ENCODE peak calls at places on chromosome 1, in six cellular contexts. One of them, this sample, is unnamed.

GRCh38 chr1:201019321-201019977 is 4.1 kb downstream of the KIF21B start:
- DNase-seq in neural progenitor cell: no peak
- DNase-seq in transverse colon: peak
- DNase-seq in osteocyte: no peak
- DNase-seq in AG09319: no peak
- DNase-seq in choroid plexus epithelial cell: peak
- DNase-seq in this sample: peak

GRCh38 chr1:228463009-228463558 is 24.1 kb upstream of the RNF187 start:
- DNase-seq in neural progenitor cell: no peak
- DNase-seq in transverse colon: no peak
- DNase-seq in osteocyte: no peak
- DNase-seq in AG09319: no peak
- DNase-seq in choroid plexus epithelial cell: no peak
- DNase-seq in this sample: no peak

GRCh38 chr1:43969746-43970466 is at the start of gene DPH2:
- DNase-seq in neural progenitor cell: peak
- DNase-seq in transverse colon: peak
- DNase-seq in osteocyte: peak
- DNase-seq in AG09319: peak
- DNase-seq in choroid plexus epithelial cell: peak
- DNase-seq in this sample: peak

GRCh38 chr1:7387053-7387861 is 383.8 kb upstream of the VAMP3 start:
- DNase-seq in neural progenitor cell: no peak
- DNase-seq in transverse colon: no peak
- DNase-seq in osteocyte: peak
- DNase-seq in AG09319: no peak
- DNase-seq in choroid plexus epithelial cell: no peak
- DNase-seq in this sample: no peak

GRCh38 chr1:169680377-169681019 is 30.9 kb downstream of the SELL start:
- DNase-seq in neural progenitor cell: no peak
- DNase-seq in transverse colon: no peak
- DNase-seq in osteocyte: no peak
- DNase-seq in AG09319: no peak
- DNase-seq in choroid plexus epithelial cell: no peak
- DNase-seq in this sample: no peak

GRCh38 chr1:198934901-198935301 is 296.1 kb downstream of the PTPRC start:
- DNase-seq in neural progenitor cell: no peak
- DNase-seq in transverse colon: no peak
- DNase-seq in osteocyte: no peak
- DNase-seq in AG09319: no peak
- DNase-seq in choroid plexus epithelial cell: peak
- DNase-seq in this sample: peak

GRCh38 chr1:19926296-19927129 is 3.1 kb upstream of the PLA2G2E start:
- DNase-seq in neural progenitor cell: no peak
- DNase-seq in transverse colon: no peak
- DNase-seq in osteocyte: no peak
- DNase-seq in AG09319: no peak
- DNase-seq in choroid plexus epithelial cell: no peak
- DNase-seq in this sample: peak

GRCh38 chr1:202677433-202677832 is 32.8 kb downstream of the SYT2 start:
- DNase-seq in neural progenitor cell: no peak
- DNase-seq in transverse colon: no peak
- DNase-seq in osteocyte: no peak
- DNase-seq in AG09319: no peak
- DNase-seq in choroid plexus epithelial cell: no peak
- DNase-seq in this sample: no peak

GRCh38 chr1:60911980-60912692 is 170.2 kb upstream of the NFIA start:
- DNase-seq in neural progenitor cell: peak
- DNase-seq in transverse colon: no peak
- DNase-seq in osteocyte: no peak
- DNase-seq in AG09319: no peak
- DNase-seq in choroid plexus epithelial cell: no peak
- DNase-seq in this sample: no peak

GRCh38 chr1:244353572-244354091 is 98.1 kb downstream of the ADSS2 start:
- DNase-seq in neural progenitor cell: peak
- DNase-seq in transverse colon: peak
- DNase-seq in osteocyte: no peak
- DNase-seq in AG09319: peak
- DNase-seq in choroid plexus epithelial cell: peak
- DNase-seq in this sample: peak

GRCh38 chr1:236997882-236998281 is 6.4 kb downstream of the MT1HL1 start:
- DNase-seq in neural progenitor cell: no peak
- DNase-seq in transverse colon: no peak
- DNase-seq in osteocyte: no peak
- DNase-seq in AG09319: no peak
- DNase-seq in choroid plexus epithelial cell: no peak
- DNase-seq in this sample: no peak

GRCh38 chr1:186050360-186050759 is 316.2 kb downstream of the HMCN1 start:
- DNase-seq in neural progenitor cell: no peak
- DNase-seq in transverse colon: no peak
- DNase-seq in osteocyte: no peak
- DNase-seq in AG09319: peak
- DNase-seq in choroid plexus epithelial cell: no peak
- DNase-seq in this sample: no peak

GRCh38 chr1:1601564-1602320 is 1.8 kb upstream of the FNDC10 start:
- DNase-seq in neural progenitor cell: no peak
- DNase-seq in transverse colon: no peak
- DNase-seq in osteocyte: no peak
- DNase-seq in AG09319: no peak
- DNase-seq in choroid plexus epithelial cell: no peak
- DNase-seq in this sample: no peak

GRCh38 chr1:94560333-94560732 is 18.8 kb upstream of the F3 start:
- DNase-seq in neural progenitor cell: no peak
- DNase-seq in transverse colon: no peak
- DNase-seq in osteocyte: no peak
- DNase-seq in AG09319: no peak
- DNase-seq in choroid plexus epithelial cell: peak
- DNase-seq in this sample: no peak
- TF ChIP-seq CTCF in neural progenitor cell: no peak
- TF ChIP-seq CTCF in transverse colon: no peak
- TF ChIP-seq CTCF in osteocyte: no peak
- TF ChIP-seq CTCF in AG09319: no peak
- TF ChIP-seq CTCF in choroid plexus epithelial cell: no peak
- TF ChIP-seq CTCF in this sample: no peak

DNA sequence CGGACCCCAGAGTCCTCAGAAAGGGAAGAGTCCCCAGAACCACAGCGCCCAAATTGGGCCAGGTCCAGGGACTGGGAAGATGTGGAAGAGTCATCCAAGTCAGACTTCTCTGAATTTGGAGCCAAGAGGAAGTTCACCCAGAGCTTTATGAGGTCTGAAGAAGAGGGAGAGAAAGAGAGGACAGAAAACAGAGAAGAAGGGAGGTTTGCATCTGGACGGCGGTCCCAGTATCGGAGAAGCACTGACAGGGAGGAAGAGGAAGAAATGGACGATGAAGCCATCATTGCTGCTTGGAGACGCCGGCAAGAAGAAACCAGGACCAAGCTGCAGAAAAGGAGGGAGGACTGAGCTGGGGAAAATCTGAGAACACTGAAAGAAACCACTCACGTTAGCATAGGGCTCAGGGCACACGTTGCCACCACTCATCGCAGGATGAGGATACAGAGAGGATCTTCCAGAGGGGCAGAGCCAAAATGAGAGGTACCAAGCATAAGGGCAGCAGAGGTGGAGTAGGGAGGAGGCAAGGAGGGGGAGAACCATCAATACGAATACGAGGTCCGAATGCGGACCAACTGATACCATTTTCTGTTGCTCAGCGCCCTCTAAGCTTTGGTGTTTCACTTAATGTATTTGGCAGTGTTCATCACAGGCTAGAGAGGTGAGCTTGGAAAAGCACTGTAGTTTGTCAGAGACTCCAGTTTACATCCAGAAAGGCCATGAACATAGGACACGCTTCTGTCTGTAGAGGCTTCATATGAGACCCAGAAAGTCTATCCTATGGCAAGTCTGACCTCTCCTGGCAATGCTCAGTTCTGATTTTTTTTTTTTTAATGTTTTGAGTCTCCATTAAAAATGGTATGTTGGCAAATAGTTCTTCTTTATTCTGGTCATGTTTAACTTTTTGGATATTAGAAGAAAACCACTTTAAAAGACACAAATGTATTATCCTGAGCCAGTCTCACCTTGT is 34.7 kb downstream of the STYXL2 start:
- DNase-seq in neural progenitor cell: no peak
- DNase-seq in transverse colon: no peak
- DNase-seq in osteocyte: no peak
- DNase-seq in AG09319: no peak
- DNase-seq in choroid plexus epithelial cell: peak
- DNase-seq in this sample: no peak
- TF ChIP-seq CTCF in neural progenitor cell: peak
- TF ChIP-seq CTCF in transverse colon: peak
- TF ChIP-seq CTCF in osteocyte: peak
- TF ChIP-seq CTCF in AG09319: no peak
- TF ChIP-seq CTCF in choroid plexus epithelial cell: no peak
- TF ChIP-seq CTCF in this sample: no peak

GRCh38 chr1:87521446-87521845 is 192.8 kb downstream of the LMO4 start:
- DNase-seq in neural progenitor cell: no peak
- DNase-seq in transverse colon: no peak
- DNase-seq in osteocyte: no peak
- DNase-seq in AG09319: no peak
- DNase-seq in choroid plexus epithelial cell: no peak
- DNase-seq in this sample: no peak
- TF ChIP-seq CTCF in neural progenitor cell: no peak
- TF ChIP-seq CTCF in transverse colon: no peak
- TF ChIP-seq CTCF in osteocyte: no peak
- TF ChIP-seq CTCF in AG09319: no peak
- TF ChIP-seq CTCF in choroid plexus epithelial cell: no peak
- TF ChIP-seq CTCF in this sample: no peak

GRCh38 chr1:110207831-110208230 is 2.3 kb upstream of the KCNC4 start:
- DNase-seq in neural progenitor cell: peak
- DNase-seq in transverse colon: peak
- DNase-seq in osteocyte: peak
- DNase-seq in AG09319: no peak
- DNase-seq in choroid plexus epithelial cell: peak
- DNase-seq in this sample: peak
- TF ChIP-seq CTCF in neural progenitor cell: peak
- TF ChIP-seq CTCF in transverse colon: peak
- TF ChIP-seq CTCF in osteocyte: peak
- TF ChIP-seq CTCF in AG09319: peak
- TF ChIP-seq CTCF in choroid plexus epithelial cell: peak
- TF ChIP-seq CTCF in this sample: peak

GRCh38 chr1:34884961-34885360 is 25.4 kb upstream of the SMIM12 start:
- DNase-seq in neural progenitor cell: peak
- DNase-seq in transverse colon: no peak
- DNase-seq in osteocyte: no peak
- DNase-seq in AG09319: no peak
- DNase-seq in choroid plexus epithelial cell: no peak
- DNase-seq in this sample: peak
- TF ChIP-seq CTCF in neural progenitor cell: peak
- TF ChIP-seq CTCF in transverse colon: no peak
- TF ChIP-seq CTCF in osteocyte: no peak
- TF ChIP-seq CTCF in AG09319: no peak
- TF ChIP-seq CTCF in choroid plexus epithelial cell: no peak
- TF ChIP-seq CTCF in this sample: peak

DNA sequence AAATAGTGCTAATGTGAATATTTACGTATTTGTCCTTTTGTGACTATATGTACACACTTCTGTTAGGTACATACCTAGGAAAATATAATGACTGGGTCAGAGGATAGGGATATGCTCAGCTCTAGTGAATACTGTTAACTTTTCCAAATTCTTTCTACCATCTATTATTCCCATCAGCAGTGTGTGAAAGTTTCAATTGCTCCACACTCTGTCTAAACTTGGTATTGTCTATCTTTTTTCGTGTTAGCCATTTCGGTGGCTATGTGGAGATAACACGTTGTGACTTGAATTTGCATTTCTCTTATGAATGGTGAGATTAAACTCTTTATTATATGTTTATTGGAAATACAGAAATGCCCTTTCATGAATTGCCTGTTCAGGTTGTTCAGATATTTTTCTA is 22.7 kb upstream of the LELP1 start:
- DNase-seq in neural progenitor cell: no peak
- DNase-seq in transverse colon: no peak
- DNase-seq in osteocyte: no peak
- DNase-seq in AG09319: no peak
- DNase-seq in choroid plexus epithelial cell: no peak
- DNase-seq in this sample: no peak
- TF ChIP-seq CTCF in neural progenitor cell: no peak
- TF ChIP-seq CTCF in transverse colon: no peak
- TF ChIP-seq CTCF in osteocyte: no peak
- TF ChIP-seq CTCF in AG09319: no peak
- TF ChIP-seq CTCF in choroid plexus epithelial cell: no peak
- TF ChIP-seq CTCF in this sample: no peak